ENCODE peak calls at places on chromosomes 16 and 17, in ten cellular contexts. L, X, D, B, P, U, W, H, O and T are unnamed samples.

GRCh38 chr16:85183564-85183963 is 71.3 kb upstream of the CIBAR2 start:
- DNase-seq in L (no peak), X (no peak), D (no peak), B (no peak), P (no peak), U (no peak), W (no peak), H (no peak), O (no peak), T (no peak)

GRCh38 chr17:1553354-1554266 is 9.0 kb downstream of the PITPNA start:
- DNase-seq in L (no peak), X (no peak), D (no peak), B (no peak), P (no peak), U (no peak), W (no peak), H (no peak), O (no peak), T (peak; percentile 75)

GRCh38 chr16:64969221-64969620 is 152.6 kb downstream of the CDH11 start:
- DNase-seq in L (no peak), X (no peak), D (no peak), B (no peak), P (no peak), U (no peak), W (no peak), H (no peak), O (no peak), T (no peak)

GRCh38 chr17:81867952-81868673 is 3.0 kb downstream of the ARHGDIA start:
- DNase-seq in L (no peak), X (no peak), D (no peak), B (no peak), P (peak; percentile 39), U (no peak), W (no peak), H (no peak), O (no peak), T (peak; percentile 77)

GRCh38 chr17:48048321-48049140 is at the start of gene NFE2L1:
- DNase-seq in L (no peak), X (peak; percentile 82), D (peak; percentile 74), B (peak; percentile 84), P (peak; percentile 76), U (peak; percentile 86), W (peak; percentile 49), H (peak; percentile 94), O (peak; percentile 57), T (peak; percentile 95)

GRCh38 chr17:50273654-50274040 is 619 bp upstream of the TMEM92 start:
- DNase-seq in L (no peak), X (no peak), D (no peak), B (no peak), P (no peak), U (no peak), W (no peak), H (no peak), O (no peak), T (no peak)

GRCh38 chr17:76585048-76585648 is 512 bp downstream of the ST6GALNAC2 start:
- DNase-seq in L (no peak), X (peak; percentile 30), D (no peak), B (no peak), P (peak; percentile 36), U (no peak), W (no peak), H (no peak), O (no peak), T (peak; percentile 59)

GRCh38 chr17:7846063-7846735 is 8.7 kb upstream of the TMEM88 start:
- DNase-seq in L (no peak), X (no peak), D (no peak), B (no peak), P (no peak), U (no peak), W (no peak), H (no peak), O (no peak), T (no peak)

GRCh38 chr16:55370762-55371482 is 46.9 kb downstream of the IRX6 start:
- DNase-seq in L (peak; percentile 27), X (peak; percentile 66), D (peak; percentile 56), B (peak; percentile 75), P (peak; percentile 28), U (no peak), W (peak; percentile 30), H (peak; percentile 79), O (peak; percentile 16), T (no peak)

GRCh38 chr17:79137015-79137770 is 62.6 kb downstream of the ENGASE start:
- DNase-seq in L (no peak), X (no peak), D (no peak), B (no peak), P (no peak), U (no peak), W (no peak), H (no peak), O (no peak), T (no peak)

GRCh38 chr16:5072334-5073278 is 963 bp downstream of the ALG1 start:
- DNase-seq in L (no peak), X (no peak), D (no peak), B (no peak), P (no peak), U (no peak), W (no peak), H (no peak), O (no peak), T (no peak)

GRCh38 chr16:4947722-4948503 is 10.2 kb upstream of the SEC14L5 start:
- DNase-seq in L (no peak), X (no peak), D (no peak), B (peak; percentile 8), P (no peak), U (no peak), W (no peak), H (no peak), O (no peak), T (no peak)

GRCh38 chr17:81238490-81238814 is 403 bp downstream of the TEPSIN start:
- DNase-seq in L (no peak), X (no peak), D (no peak), B (no peak), P (no peak), U (no peak), W (no peak), H (no peak), O (no peak), T (no peak)

GRCh38 chr16:5215911-5216310 is 118.3 kb upstream of the EEF2KMT start:
- DNase-seq in L (no peak), X (no peak), D (peak; percentile 11), B (no peak), P (no peak), U (no peak), W (no peak), H (no peak), O (no peak), T (no peak)

GRCh38 chr17:75979705-75980187 is 706 bp downstream of the TEN1 start:
- DNase-seq in L (no peak), X (no peak), D (no peak), B (no peak), P (no peak), U (peak; percentile 26), W (no peak), H (no peak), O (peak; percentile 65), T (no peak)

GRCh38 chr16:80375973-80376372 is 164.8 kb upstream of the DYNLRB2 start:
- DNase-seq in L (no peak), X (no peak), D (no peak), B (no peak), P (no peak), U (no peak), W (no peak), H (no peak), O (no peak), T (no peak)

GRCh38 chr17:61409301-61410099 is 9.9 kb downstream of the TBX2 start:
- DNase-seq in L (no peak), X (peak; percentile 76), D (peak; percentile 52), B (no peak), P (peak; percentile 60), U (no peak), W (peak; percentile 45), H (peak; percentile 41), O (no peak), T (peak; percentile 62)

GRCh38 chr16:19071811-19072777 is 4.7 kb downstream of the COQ7 start:
- DNase-seq in L (peak; percentile 52), X (peak; percentile 76), D (peak; percentile 30), B (peak; percentile 8), P (peak; percentile 75), U (peak; percentile 17), W (no peak), H (no peak), O (peak; percentile 19), T (peak; percentile 63)

GRCh38 chr16:885391-885790 is 84.9 kb upstream of the GNG13 start:
- DNase-seq in L (no peak), X (no peak), D (no peak), B (no peak), P (no peak), U (no peak), W (no peak), H (no peak), O (no peak), T (no peak)

GRCh38 chr17:10295728-10296343 is 77.0 kb downstream of the MYH13 start:
- DNase-seq in L (peak; percentile 57), X (peak; percentile 80), D (peak; percentile 26), B (no peak), P (peak; percentile 40), U (peak; percentile 11), W (peak; percentile 14), H (no peak), O (peak; percentile 33), T (no peak)

GRCh38 chr16:8113843-8114242 is 476.5 kb downstream of the TMEM114 start:
- DNase-seq in L (no peak), X (no peak), D (no peak), B (no peak), P (no peak), U (no peak), W (no peak), H (no peak), O (no peak), T (no peak)

GRCh38 chr16:56281256-56281805 is 90.0 kb downstream of the GNAO1 start:
- DNase-seq in L (peak; percentile 93), X (peak; percentile 24), D (no peak), B (peak; percentile 35), P (no peak), U (no peak), W (no peak), H (no peak), O (no peak), T (no peak)

GRCh38 chr17:40843242-40843641 is 20.8 kb upstream of the KRT10 start:
- DNase-seq in L (no peak), X (no peak), D (no peak), B (no peak), P (no peak), U (no peak), W (no peak), H (no peak), O (no peak), T (no peak)

GRCh38 chr17:4631836-4632582 is 9.5 kb downstream of the ALOX15 start:
- DNase-seq in L (no peak), X (no peak), D (no peak), B (no peak), P (no peak), U (no peak), W (no peak), H (no peak), O (no peak), T (no peak)

GRCh38 chr17:21564262-21564661 is 128.1 kb upstream of the KCNJ18 start:
- DNase-seq in L (no peak), X (no peak), D (no peak), B (no peak), P (no peak), U (no peak), W (no peak), H (no peak), O (no peak), T (peak; percentile 59)

GRCh38 chr16:27599606-27600005 is 49.7 kb downstream of the KATNIP start:
- DNase-seq in L (no peak), X (no peak), D (no peak), B (no peak), P (no peak), U (no peak), W (no peak), H (no peak), O (no peak), T (no peak)

GRCh38 chr16:66289051-66289680 is 77.3 kb upstream of the CDH5 start:
- DNase-seq in L (no peak), X (no peak), D (no peak), B (no peak), P (no peak), U (no peak), W (no peak), H (no peak), O (no peak), T (peak; percentile 28)

GRCh38 chr16:69123894-69124293 is 8.5 kb downstream of the CHTF8 start:
- DNase-seq in L (no peak), X (peak; percentile 63), D (peak; percentile 63), B (peak; percentile 60), P (peak; percentile 73), U (no peak), W (peak; percentile 23), H (peak; percentile 41), O (peak; percentile 63), T (no peak)